ENCODE peak calls at places on chromosomes 4 and X, in six cellular contexts. M, Z, I, R, E and D are unnamed samples.

GRCh38 chr4:138688531-138689181 is 326.9 kb upstream of the NOCT start:
- DNase-seq in Z (no peak), I (no peak), E (no peak), M (no peak), R (no peak), D (no peak)

GRCh38 chr4:96455045-96455720 is 615.3 kb downstream of the PDHA2 start:
- DNase-seq in R (no peak), E (no peak), I (no peak), Z (no peak), M (no peak), D (no peak)

GRCh38 chrX:118780915-118781314 is 42.7 kb upstream of the ZCCHC12 start:
- DNase-seq in E (no peak), R (no peak), M (no peak), Z (no peak), I (no peak), D (no peak)

GRCh38 chr4:42397256-42397634 is at the start of gene SHISA3:
- DNase-seq in R (no peak), M (peak), I (peak), E (no peak), Z (no peak), D (peak)

GRCh38 chr4:48575964-48576363 is 85.9 kb downstream of the ZAR1 start:
- DNase-seq in I (no peak), E (no peak), Z (no peak), R (no peak), M (no peak), D (no peak)

GRCh38 chr4:40329805-40330204 is 5.3 kb upstream of the CHRNA9 start:
- DNase-seq in M (no peak), R (no peak), E (no peak), I (no peak), Z (no peak), D (no peak)

GRCh38 chr4:7263166-7263565 is 70.8 kb downstream of the SORCS2 start:
- DNase-seq in I (no peak), Z (no peak), R (no peak), E (no peak), M (no peak), D (no peak)

GRCh38 chrX:77917294-77917933 is 6.9 kb downstream of the ATP7A start:
- DNase-seq in Z (no peak), R (no peak), M (no peak), I (no peak), E (no peak), D (no peak)

GRCh38 chr4:81085979-81086378 is 55.5 kb downstream of the BMP3 start:
- DNase-seq in M (no peak), R (no peak), Z (no peak), I (no peak), E (no peak), D (no peak)

GRCh38 chr4:76187152-76187551 is 26.5 kb downstream of the SCARB2 start:
- DNase-seq in Z (no peak), E (no peak), R (no peak), I (no peak), M (no peak), D (no peak)

GRCh38 chr4:46211406-46211805 is 87.6 kb upstream of the GABRG1 start:
- DNase-seq in E (no peak), R (no peak), Z (no peak), M (no peak), I (no peak), D (no peak)

GRCh38 chr4:148164529-148164928 is 277.7 kb downstream of the NR3C2 start:
- DNase-seq in E (no peak), I (no peak), R (no peak), M (no peak), Z (no peak), D (no peak)

GRCh38 chr4:48081196-48081595 is 52.9 kb downstream of the TXK start:
- DNase-seq in R (no peak), I (no peak), E (no peak), M (no peak), Z (no peak), D (no peak)

GRCh38 chrX:318068-318738 is 393 bp downstream of the GTPBP6 start:
- DNase-seq in I (peak), Z (peak), E (peak), M (peak), R (peak), D (peak)

GRCh38 chrX:68940601-68941000 is 111.8 kb downstream of the EFNB1 start:
- DNase-seq in R (no peak), Z (no peak), M (no peak), E (no peak), I (no peak), D (no peak)

GRCh38 chrX:74383611-74384010 is 37.7 kb upstream of the SLC16A2 start:
- DNase-seq in E (peak), I (peak), M (no peak), R (no peak), Z (peak), D (no peak)

GRCh38 chr4:177077572-177077971 is 232.1 kb upstream of the NEIL3 start:
- DNase-seq in M (no peak), Z (no peak), R (no peak), E (no peak), I (no peak), D (no peak)

GRCh38 chr4:148092316-148093014 is 349.7 kb downstream of the NR3C2 start:
- DNase-seq in R (no peak), Z (no peak), I (no peak), M (no peak), E (no peak), D (no peak)

GRCh38 chrX:44428989-44429627 is 85.6 kb upstream of the EFHC2 start:
- DNase-seq in Z (peak), M (no peak), E (no peak), R (no peak), I (no peak), D (no peak)

GRCh38 chr4:81166431-81166830 is 48.6 kb downstream of the PRKG2 start:
- DNase-seq in E (peak), Z (no peak), M (no peak), R (no peak), I (no peak), D (no peak)

GRCh38 chrX:17214962-17215361 is 160.0 kb upstream of the NHS start:
- DNase-seq in E (no peak), R (no peak), Z (no peak), M (no peak), I (no peak), D (no peak)

GRCh38 chrX:108088511-108088910 is 2.8 kb downstream of the PSMD10 start:
- DNase-seq in M (no peak), E (no peak), I (no peak), R (no peak), Z (no peak), D (no peak)

GRCh38 chrX:10006770-10007169 is 39.6 kb downstream of the CLDN34 start:
- DNase-seq in R (no peak), E (no peak), I (no peak), Z (no peak), M (no peak), D (no peak)
- H3K27ac ChIP-seq in R (no peak), E (no peak), I (no peak), Z (no peak), M (peak), D (no peak)

GRCh38 chr4:113582737-113583136 is 178.8 kb downstream of the CAMK2D start:
- DNase-seq in E (no peak), R (no peak), Z (no peak), M (peak), I (no peak), D (no peak)

GRCh38 chr4:113587640-113588275 is 173.8 kb downstream of the CAMK2D start:
- DNase-seq in R (no peak), Z (no peak), E (no peak), I (no peak), M (no peak), D (no peak)

GRCh38 chr4:113586072-113586471 is 175.5 kb downstream of the CAMK2D start:
- DNase-seq in I (no peak), M (no peak), R (no peak), E (no peak), Z (no peak), D (no peak)

GRCh38 chr4:113587156-113587555 is 174.4 kb downstream of the CAMK2D start:
- DNase-seq in M (no peak), Z (no peak), I (no peak), R (no peak), E (peak), D (no peak)

DNA sequence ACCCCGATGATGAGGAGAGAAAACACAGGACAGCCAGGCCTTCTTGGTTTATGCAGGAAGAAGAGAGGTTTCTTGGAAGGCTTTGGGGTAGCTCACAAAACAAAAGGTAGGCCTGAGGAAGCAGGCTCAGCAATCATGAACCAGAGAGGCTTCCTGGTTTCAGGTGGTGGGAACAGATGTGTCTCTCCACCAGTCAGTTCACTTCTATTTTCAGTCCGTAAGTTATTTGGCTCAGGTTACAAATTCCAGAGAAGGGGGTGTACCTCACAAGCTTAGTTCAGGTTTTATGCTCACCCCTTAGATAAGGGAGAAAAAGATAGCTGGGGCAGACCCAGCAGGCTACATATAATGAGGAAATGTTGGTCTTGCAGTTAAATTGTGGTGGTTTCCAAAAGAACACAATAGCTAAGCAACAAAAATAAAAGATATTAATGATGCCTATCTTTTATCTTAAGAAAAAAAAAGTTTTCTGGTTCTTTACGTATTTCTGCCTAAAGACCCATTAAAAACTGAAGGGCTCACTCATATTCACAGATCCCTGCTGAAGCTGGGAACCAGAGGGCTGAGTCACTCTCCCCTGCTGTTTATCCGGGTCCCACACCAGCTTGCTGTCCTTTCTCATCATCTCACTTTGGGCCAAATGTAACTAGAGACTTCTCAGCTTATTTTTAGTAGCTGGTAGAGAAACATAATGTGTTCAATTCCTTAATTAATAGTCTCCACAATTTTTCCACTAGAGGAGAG is 177.0 kb downstream of the CAMK2D start:
- DNase-seq in M (no peak), E (no peak), I (peak), R (no peak), Z (no peak), D (no peak)
- H3K4me3 ChIP-seq in M (no peak), E (no peak), I (no peak), R (no peak), Z (no peak), D (no peak)

GRCh38 chr4:161931089-161931488 is 232.7 kb downstream of the FSTL5 start:
- DNase-seq in Z (no peak), M (no peak), I (no peak), E (no peak), R (no peak), D (no peak)

GRCh38 chr4:161937151-161937550 is 226.6 kb downstream of the FSTL5 start:
- DNase-seq in M (no peak), Z (no peak), R (no peak), E (no peak), I (no peak), D (no peak)

GRCh38 chr4:161937596-161937995 is 226.2 kb downstream of the FSTL5 start:
- DNase-seq in R (no peak), Z (no peak), I (no peak), M (no peak), E (no peak), D (no peak)

DNA sequence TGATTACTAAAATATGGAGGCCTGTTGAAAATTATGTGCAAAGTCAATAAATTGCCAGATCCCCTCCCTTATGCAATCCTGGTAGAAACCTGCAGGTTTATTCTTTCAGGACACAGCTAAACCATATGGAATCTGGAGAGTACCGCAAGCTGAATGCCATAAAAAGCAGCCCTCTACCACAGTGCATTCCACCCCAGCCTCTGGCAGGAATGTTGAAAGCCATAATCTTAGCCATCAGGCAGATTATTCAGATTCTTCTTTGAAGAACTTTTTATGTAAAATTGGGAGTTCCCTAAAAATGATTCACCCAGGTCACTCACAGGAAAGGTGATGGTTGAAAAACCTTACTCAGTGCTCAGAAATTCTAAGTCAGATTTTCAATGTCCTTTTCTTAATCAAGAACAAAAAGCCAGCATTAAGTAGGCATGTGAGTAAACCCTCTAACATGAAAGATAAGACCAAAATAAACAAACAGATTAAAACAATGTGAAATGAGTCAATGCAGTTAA is 227.1 kb downstream of the FSTL5 start:
- DNase-seq in Z (no peak), E (peak), I (no peak), R (no peak), M (no peak), D (no peak)
- H3K27ac ChIP-seq in Z (no peak), E (peak), I (no peak), R (no peak), M (no peak), D (no peak)

GRCh38 chr4:168831585-168831918 is 178.5 kb downstream of the CBR4 start:
- DNase-seq in I (no peak), Z (no peak), M (no peak), R (no peak), E (no peak), D (no peak)

GRCh38 chr4:168826620-168827019 is 183.4 kb downstream of the CBR4 start:
- DNase-seq in I (no peak), M (no peak), Z (no peak), E (no peak), R (no peak), D (no peak)

GRCh38 chr4:168832746-168833575 is 177.1 kb downstream of the CBR4 start:
- DNase-seq in Z (no peak), I (peak), E (no peak), M (peak), R (no peak), D (peak)

GRCh38 chr4:168831919-168832745 is 177.9 kb downstream of the CBR4 start:
- DNase-seq in E (no peak), M (peak), I (peak), R (peak), Z (peak), D (peak)

GRCh38 chr4:168830777-168831512 is 179.1 kb downstream of the CBR4 start:
- DNase-seq in R (no peak), Z (no peak), M (no peak), E (no peak), I (peak), D (no peak)
- H3K4me3 ChIP-seq in R (peak), Z (no peak), M (peak), E (peak), I (peak), D (no peak)